ENCODE peak calls at places on chromosomes 13 and 19, in nine cellular contexts. N is activated naive CD4-positive, alpha-beta T cell treated with anti-CD3 and anti-CD28 coated beads for 36 hours; Z is heart right ventricle; H is AG08395; C is GM18507; G is activated naive CD8-positive, alpha-beta T cell treated with anti-CD3 and anti-CD28 coated beads, Interleukin-2, amount 10 ng/mL, durations not matched to agents 7 days and 5 days; R is NCI-H1092; F is activated CD4-positive, alpha-beta T cell treated with anti-CD3 and anti-CD28 coated beads, Interleukin-2, amount 50 U/mL, for 4 hours; T is lower lobe of right lung. D is an unnamed sample.

GRCh38 chr13:41960195-41960699 is 662 bp downstream of the VWA8 start:
- DNase-seq in N (no peak), Z (no peak), H (peak), C (no peak), G (no peak), R (no peak), F (no peak), T (no peak), D (no peak)

GRCh38 chr13:42333613-42334328 is 61.8 kb downstream of the AKAP11 start:
- DNase-seq in N (no peak), Z (no peak), H (peak), C (peak), G (peak), R (no peak), F (no peak), T (no peak), D (no peak)

GRCh38 chr13:23140492-23140891 is 40.3 kb upstream of the SGCG start:
- DNase-seq in N (no peak), Z (no peak), H (no peak), C (no peak), G (no peak), R (no peak), F (no peak), T (no peak), D (no peak)

GRCh38 chr13:98972627-98973026 is 5.2 kb downstream of the DOCK9 start:
- DNase-seq in N (no peak), Z (no peak), H (peak), C (no peak), G (no peak), R (no peak), F (no peak), T (no peak), D (no peak)

GRCh38 chr19:1125601-1126533 is 22.1 kb downstream of the GPX4 start:
- DNase-seq in N (no peak), Z (no peak), H (no peak), C (no peak), G (no peak), R (no peak), F (no peak), T (peak), D (no peak)

GRCh38 chr13:35804901-35805300 is 326.3 kb downstream of the DCLK1 start:
- DNase-seq in N (no peak), Z (no peak), H (no peak), C (no peak), G (no peak), R (no peak), F (no peak), T (no peak), D (no peak)

GRCh38 chr13:89520468-89520867 is 1827.0 kb upstream of the MIR17HG start:
- DNase-seq in N (no peak), Z (no peak), H (no peak), C (no peak), G (no peak), R (no peak), F (no peak), T (no peak), D (no peak)

GRCh38 chr13:41231786-41232185 is 31.6 kb downstream of the MTRF1 start:
- DNase-seq in N (no peak), Z (no peak), H (no peak), C (no peak), G (no peak), R (peak), F (no peak), T (peak), D (no peak)

GRCh38 chr19:58551123-58551497 is 3.8 kb downstream of the CHMP2A start:
- DNase-seq in N (no peak), Z (no peak), H (no peak), C (no peak), G (no peak), R (no peak), F (no peak), T (no peak), D (no peak)

GRCh38 chr13:97278395-97279078 is 56.4 kb downstream of the MBNL2 start:
- DNase-seq in N (no peak), Z (no peak), H (no peak), C (no peak), G (no peak), R (no peak), F (no peak), T (no peak), D (no peak)

GRCh38 chr19:33177417-33177976 is 16.6 kb upstream of the LRP3 start:
- DNase-seq in N (peak), Z (no peak), H (peak), C (no peak), G (no peak), R (peak), F (no peak), T (no peak), D (no peak)

GRCh38 chr19:17172624-17173345 is 42.4 kb upstream of the USE1 start:
- DNase-seq in N (no peak), Z (no peak), H (no peak), C (no peak), G (no peak), R (no peak), F (no peak), T (no peak), D (no peak)

GRCh38 chr13:41900918-41901317 is 60.0 kb downstream of the VWA8 start:
- DNase-seq in N (peak), Z (no peak), H (no peak), C (no peak), G (no peak), R (no peak), F (no peak), T (no peak), D (no peak)

GRCh38 chr19:30406220-30406944 is 34.2 kb downstream of the ZNF536 start:
- DNase-seq in N (no peak), Z (peak), H (peak), C (no peak), G (no peak), R (no peak), F (no peak), T (no peak), D (peak)

GRCh38 chr19:49362926-49363264 is 679 bp upstream of the TEAD2 start:
- DNase-seq in N (no peak), Z (peak), H (peak), C (no peak), G (no peak), R (no peak), F (no peak), T (no peak), D (no peak)

GRCh38 chr19:2084993-2085720 is 11.0 kb downstream of the MOB3A start:
- DNase-seq in N (peak), Z (peak), H (no peak), C (no peak), G (peak), R (no peak), F (peak), T (peak), D (peak)

GRCh38 chr13:87884874-87885273 is 213.7 kb downstream of the SLITRK5 start:
- DNase-seq in N (no peak), Z (no peak), H (no peak), C (no peak), G (no peak), R (peak), F (no peak), T (no peak), D (no peak)

GRCh38 chr19:41785653-41786052 is 10.7 kb upstream of the CEACAM3 start:
- DNase-seq in N (peak), Z (peak), H (peak), C (peak), G (peak), R (peak), F (peak), T (peak), D (peak)

GRCh38 chr19:13621413-13621812 is 115.1 kb upstream of the CACNA1A start:
- DNase-seq in N (peak), Z (no peak), H (peak), C (no peak), G (no peak), R (no peak), F (peak), T (no peak), D (no peak)

GRCh38 chr13:77981191-77981925 is 62.7 kb upstream of the EDNRB start:
- DNase-seq in N (no peak), Z (no peak), H (no peak), C (no peak), G (no peak), R (no peak), F (no peak), T (no peak), D (no peak)

GRCh38 chr13:45219123-45219891 is 18.5 kb upstream of the KCTD4 start:
- DNase-seq in N (no peak), Z (no peak), H (no peak), C (no peak), G (no peak), R (no peak), F (no peak), T (no peak), D (no peak)

GRCh38 chr19:1748115-1748702 is 5.1 kb upstream of the ONECUT3 start:
- DNase-seq in N (no peak), Z (no peak), H (no peak), C (peak), G (peak), R (no peak), F (no peak), T (no peak), D (peak)

GRCh38 chr13:70755411-70755810 is 647.2 kb upstream of the KLHL1 start:
- DNase-seq in N (no peak), Z (no peak), H (no peak), C (no peak), G (no peak), R (peak), F (no peak), T (no peak), D (no peak)

GRCh38 chr19:15279326-15279904 is 47.2 kb upstream of the EPHX3 start:
- DNase-seq in N (no peak), Z (no peak), H (no peak), C (no peak), G (no peak), R (no peak), F (no peak), T (no peak), D (no peak)

GRCh38 chr13:111095031-111095840 is 19.9 kb upstream of the ARHGEF7 start:
- DNase-seq in N (no peak), Z (no peak), H (no peak), C (no peak), G (no peak), R (peak), F (no peak), T (no peak), D (no peak)

GRCh38 chr19:6056801-6057650 is 53.3 kb downstream of the RFX2 start:
- DNase-seq in N (peak), Z (peak), H (peak), C (no peak), G (no peak), R (peak), F (no peak), T (peak), D (no peak)

GRCh38 chr19:19805480-19805879 is 16.1 kb downstream of the ZNF506 start:
- DNase-seq in N (no peak), Z (no peak), H (no peak), C (no peak), G (no peak), R (no peak), F (no peak), T (no peak), D (no peak)

GRCh38 chr13:19982447-19983043 is 24.0 kb downstream of the ZMYM2 start:
- DNase-seq in N (no peak), Z (no peak), H (no peak), C (no peak), G (no peak), R (no peak), F (no peak), T (no peak), D (no peak)

GRCh38 chr13:25286308-25286968 is 850 bp downstream of the MTMR6 start:
- DNase-seq in N (peak), Z (no peak), H (peak), C (no peak), G (no peak), R (no peak), F (no peak), T (no peak), D (no peak)

GRCh38 chr13:64551755-64552154 is 2678.4 kb downstream of the PCDH9 start:
- DNase-seq in N (no peak), Z (no peak), H (no peak), C (no peak), G (no peak), R (no peak), F (no peak), T (no peak), D (no peak)

GRCh38 chr19:10043286-10043927 is 30.1 kb downstream of the RDH8 start:
- DNase-seq in N (no peak), Z (no peak), H (no peak), C (no peak), G (no peak), R (no peak), F (no peak), T (no peak), D (no peak)

GRCh38 chr13:73065665-73066350 is 7.0 kb downstream of the KLF5 start:
- DNase-seq in N (no peak), Z (no peak), H (no peak), C (no peak), G (no peak), R (no peak), F (no peak), T (no peak), D (no peak)

GRCh38 chr19:57927587-57927986 is 7.6 kb downstream of the ZNF418 start:
- DNase-seq in N (no peak), Z (no peak), H (no peak), C (no peak), G (no peak), R (no peak), F (no peak), T (no peak), D (no peak)

GRCh38 chr19:374183-374885 is 29.7 kb upstream of the MIER2 start:
- DNase-seq in N (no peak), Z (no peak), H (no peak), C (no peak), G (peak), R (no peak), F (no peak), T (no peak), D (no peak)

GRCh38 chr13:58620171-58620570 is 988.6 kb downstream of the PCDH17 start:
- DNase-seq in N (no peak), Z (no peak), H (no peak), C (no peak), G (no peak), R (no peak), F (no peak), T (no peak), D (no peak)

D was measured in GM12891.